ENCODE peak calls at places on chromosomes 16 and 17, in seven cellular contexts. X, T, M, V, R, D and A are unnamed samples. For H3K4me1, the result is how much of the 10 kb centered on the place peaks cover.

GRCh38 chr17:58119491-58119890 is 28.7 kb upstream of the OR4D1 start:
- DNase-seq in R (no peak), M (no peak), T (no peak), X (no peak), V (no peak), D (no peak), A (no peak)

GRCh38 chr17:82598256-82599011 is 49.8 kb downstream of the WDR45B start:
- DNase-seq in V (no peak), M (peak), X (no peak), R (no peak), D (no peak), T (no peak), A (no peak)

GRCh38 chr17:28173801-28174200 is 131.3 kb downstream of the NLK start:
- DNase-seq in D (no peak), M (peak), X (no peak), R (no peak), T (no peak), V (peak), A (no peak)

GRCh38 chr16:19912445-19913305 is 28.0 kb upstream of the GPRC5B start:
- DNase-seq in R (no peak), V (no peak), D (no peak), X (no peak), T (no peak), M (peak), A (no peak)

GRCh38 chr16:10929853-10930754 is 12.2 kb downstream of the DEXI start:
- DNase-seq in T (no peak), R (no peak), X (peak), M (peak), V (no peak), D (no peak), A (peak)

GRCh38 chr16:35207059-35207999 is 1747.9 kb downstream of the TP53TG3F start:
- DNase-seq in M (no peak), V (no peak), R (no peak), X (peak), T (no peak), D (no peak), A (no peak)

GRCh38 chr17:62064791-62065563 is at the start of gene MED13:
- DNase-seq in V (peak), T (peak), R (peak), M (peak), D (peak), X (peak), A (peak)

GRCh38 chr16:47198180-47198575 is 54.4 kb upstream of the NETO2 start:
- DNase-seq in D (no peak), M (no peak), R (no peak), V (no peak), T (no peak), X (no peak), A (no peak)

GRCh38 chr17:37693328-37693727 is 50.1 kb upstream of the DDX52 start:
- DNase-seq in R (no peak), X (no peak), V (no peak), M (no peak), T (no peak), D (no peak), A (no peak)

GRCh38 chr16:21159281-21159951 is 942 bp downstream of the LDAF1 start:
- DNase-seq in T (peak), R (peak), V (peak), X (peak), D (no peak), M (no peak), A (peak)

GRCh38 chr17:72974605-72975232 is 117.8 kb downstream of the SLC39A11 start:
- DNase-seq in D (no peak), R (peak), T (no peak), M (no peak), V (no peak), X (no peak), A (no peak)

GRCh38 chr17:31068291-31068690 is 26.5 kb upstream of the NF1 start:
- DNase-seq in R (peak), M (no peak), D (peak), T (no peak), V (peak), X (no peak), A (no peak)

GRCh38 chr17:36691606-36692005 is 90.2 kb downstream of the MRM1 start:
- DNase-seq in T (no peak), D (no peak), X (no peak), M (no peak), V (no peak), R (no peak), A (no peak)

GRCh38 chr16:22093952-22094351 is 1.6 kb downstream of the VWA3A start:
- DNase-seq in T (no peak), D (no peak), V (no peak), X (no peak), M (no peak), R (no peak), A (no peak)

GRCh38 chr17:57666946-57667345 is 78.2 kb downstream of the CCDC182 start:
- DNase-seq in M (no peak), D (no peak), V (no peak), X (peak), T (no peak), R (no peak), A (no peak)

GRCh38 chr17:14048169-14048568 is 21.1 kb upstream of the COX10 start:
- DNase-seq in X (no peak), D (peak), T (no peak), M (no peak), R (no peak), V (peak), A (no peak)

GRCh38 chr17:27669136-27669535 is 38.1 kb downstream of the LGALS9 start:
- DNase-seq in X (peak), T (no peak), M (no peak), R (no peak), V (no peak), D (no peak), A (no peak)

GRCh38 chr17:28252436-28252835 is 66.6 kb upstream of the TMEM97 start:
- DNase-seq in V (no peak), T (no peak), M (peak), R (no peak), D (no peak), X (no peak), A (no peak)

GRCh38 chr17:17028878-17029535 is 13.2 kb upstream of the MPRIP start:
- DNase-seq in V (peak), X (no peak), D (peak), M (no peak), T (no peak), R (no peak), A (no peak)

GRCh38 chr17:77286641-77287431 is 146.1 kb downstream of the SEC14L1 start:
- DNase-seq in R (peak), T (no peak), M (peak), X (peak), D (peak), V (no peak), A (peak)

GRCh38 chr16:879986-880385 is 79.5 kb upstream of the GNG13 start:
- DNase-seq in D (no peak), R (no peak), X (no peak), M (no peak), V (no peak), T (no peak), A (no peak)

GRCh38 chr16:85369741-85370528 is 243.2 kb upstream of the GSE1 start:
- DNase-seq in V (peak), X (peak), D (peak), M (no peak), R (peak), T (peak), A (peak)

GRCh38 chr17:70446446-70446845 is 277.1 kb downstream of the KCNJ2 start:
- DNase-seq in X (no peak), T (no peak), M (no peak), V (no peak), R (no peak), D (peak), A (no peak)

GRCh38 chr17:27975146-27976011 is 67.1 kb upstream of the NLK start:
- DNase-seq in T (no peak), X (no peak), M (peak), R (no peak), V (no peak), D (peak), A (no peak)

GRCh38 chr17:54901230-54901847 is 687 bp downstream of the TOM1L1 start:
- DNase-seq in M (peak), V (peak), D (peak), T (no peak), R (peak), X (no peak), A (no peak)

GRCh38 chr16:64715624-64716023 is 406.2 kb downstream of the CDH11 start:
- DNase-seq in R (no peak), V (no peak), D (no peak), X (no peak), M (no peak), T (no peak), A (no peak)

GRCh38 chr16:49019826-49020401 is 261.7 kb downstream of the CBLN1 start:
- DNase-seq in R (no peak), M (peak), D (no peak), T (no peak), X (no peak), V (no peak), A (no peak)

GRCh38 chr16:53949716-53950410 is 245.9 kb downstream of the FTO start:
- DNase-seq in M (no peak), R (no peak), X (no peak), T (no peak), D (no peak), V (no peak), A (no peak)

GRCh38 chr17:36921131-36921851 is 16.0 kb upstream of the LHX1 start:
- DNase-seq in R (no peak), M (peak), V (peak), X (no peak), T (no peak), D (peak), A (no peak)

GRCh38 chr17:79159926-79160325 is 85.3 kb downstream of the ENGASE start:
- DNase-seq in T (no peak), M (no peak), R (no peak), V (no peak), X (no peak), D (peak), A (no peak)

GRCh38 chr16:8173111-8173644 is 417.1 kb downstream of the TMEM114 start:
- DNase-seq in R (peak), T (no peak), V (peak), M (peak), X (peak), D (peak), A (peak)

GRCh38 chr16:58119509-58119845 is 9.7 kb downstream of the CFAP20 start:
- DNase-seq in D (no peak), X (no peak), M (no peak), V (no peak), R (no peak), T (no peak), A (no peak)

GRCh38 chr16:49755291-49755611 is 100.7 kb downstream of the ZNF423 start:
- DNase-seq in X (no peak), R (no peak), D (no peak), T (no peak), M (peak), V (peak), A (no peak)

GRCh38 chr17:31517524-31517923 is 126.0 kb downstream of the RAB11FIP4 start:
- DNase-seq in D (peak), V (peak), T (no peak), X (no peak), M (no peak), R (no peak), A (no peak)

GRCh38 chr16:84518804-84519341 is 14.4 kb upstream of the MEAK7 start:
- DNase-seq in R (peak), D (no peak), X (no peak), T (peak), V (no peak), M (no peak), A (no peak)

GRCh38 chr16:12754824-12755543 is 48.7 kb downstream of the CPPED1 start:
- DNase-seq in X (no peak), T (no peak), R (no peak), V (no peak), D (no peak), M (no peak), A (no peak)

GRCh38 chr17:75565618-75566017 is 22.0 kb upstream of the MYO15B start:
- DNase-seq in T (no peak), M (no peak), V (no peak), R (no peak), X (no peak), D (no peak), A (no peak)

GRCh38 chr16:69106491-69107291 is 1.2 kb downstream of the HAS3 start:
- DNase-seq in V (peak), T (no peak), D (peak), X (no peak), R (peak), M (no peak), A (no peak)

GRCh38 chr17:82653651-82654528 is 5.6 kb upstream of the WDR45B start:
- DNase-seq in D (no peak), T (no peak), X (no peak), R (no peak), V (no peak), M (no peak), A (no peak)

GRCh38 chr16:77962689-77963088 is 59.7 kb upstream of the CLEC3A start:
- DNase-seq in D (no peak), R (no peak), T (no peak), X (no peak), M (no peak), V (no peak), A (no peak)
- H3K4me3 ChIP-seq in D (no peak), R (no peak), T (no peak), X (no peak), M (no peak), V (no peak), A (no peak)

DNA sequence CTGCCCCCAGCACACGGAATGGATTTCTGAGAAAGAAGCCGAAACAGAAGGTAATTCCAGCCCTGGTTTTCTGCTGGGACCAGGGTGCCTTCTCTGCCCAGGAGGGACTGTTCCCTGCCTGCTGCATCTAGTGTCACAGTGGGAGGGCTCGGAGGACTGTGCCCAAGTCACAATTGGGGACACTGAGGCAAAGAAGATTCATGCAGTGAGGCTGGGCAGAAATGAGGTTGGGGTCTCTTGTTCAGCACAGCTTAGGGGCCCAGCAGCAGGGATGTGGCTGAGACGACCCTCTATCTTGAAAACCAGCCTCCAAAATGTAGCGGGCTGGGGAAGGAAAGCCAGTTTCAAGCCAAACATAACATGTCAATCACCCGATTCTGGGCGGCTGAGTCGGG is 592 bp downstream of the IL21R start:
- DNase-seq in X (no peak), T (peak), V (no peak), D (no peak), R (no peak), M (no peak), A (no peak)
- H3K4me1 ChIP-seq in X (under half), T (half or more), V (under half), D (under half), R (under half), M (under half), A (under half)

GRCh38 chr17:40645932-40646331 is 1.7 kb downstream of the SMARCE1 start:
- DNase-seq in X (no peak), V (no peak), M (no peak), R (no peak), T (no peak), D (no peak), A (no peak)
- H3K4me3 ChIP-seq in X (no peak), V (peak), M (peak), R (no peak), T (no peak), D (no peak), A (no peak)

GRCh38 chr17:42609182-42609813 is at the start of the genes RETREG3 and TUBG1:
- DNase-seq in M (peak), X (peak), T (peak), R (peak), D (peak), V (peak), A (peak)

GRCh38 chr17:42598905-42599304 is 10.3 kb downstream of the RETREG3 start:
- DNase-seq in D (no peak), T (no peak), X (peak), M (no peak), R (no peak), V (no peak), A (no peak)

GRCh38 chr17:42608692-42609181 is 437 bp downstream of the RETREG3 start:
- DNase-seq in X (no peak), V (peak), M (no peak), R (no peak), D (no peak), T (no peak), A (no peak)

DNA sequence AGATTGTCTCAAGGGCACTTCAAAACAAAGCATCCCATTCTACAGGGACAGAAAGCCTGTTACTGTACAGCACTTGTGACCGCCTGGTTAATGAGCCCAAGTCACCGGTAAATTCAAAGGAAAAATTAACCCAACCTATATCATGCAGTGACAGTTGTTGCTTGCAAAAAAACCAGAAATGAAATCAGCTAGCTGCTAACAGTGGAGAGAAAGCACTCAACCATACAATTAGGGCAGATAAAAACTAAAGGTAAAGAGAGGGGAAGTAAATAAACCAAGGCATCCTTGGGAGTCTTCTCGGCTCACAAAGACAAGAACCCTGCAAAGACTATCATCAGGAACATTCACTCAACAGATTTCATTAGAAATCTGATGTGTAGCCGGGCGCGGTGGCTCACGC is 5.9 kb downstream of the RETREG3 start:
- DNase-seq in D (no peak), M (no peak), V (no peak), R (no peak), T (no peak), X (no peak), A (no peak)
- H3K4me1 ChIP-seq in D (under half), M (under half), V (under half), R (under half), T (half or more), X (under half), A (under half)

GRCh38 chr16:2035431-2036199 is 8.9 kb downstream of the NHERF2 start:
- DNase-seq in X (peak), R (peak), M (peak), V (no peak), D (peak), T (no peak), A (no peak)
- H3K4me3 ChIP-seq in X (peak), R (peak), M (peak), V (no peak), D (peak), T (no peak), A (no peak)

DNA sequence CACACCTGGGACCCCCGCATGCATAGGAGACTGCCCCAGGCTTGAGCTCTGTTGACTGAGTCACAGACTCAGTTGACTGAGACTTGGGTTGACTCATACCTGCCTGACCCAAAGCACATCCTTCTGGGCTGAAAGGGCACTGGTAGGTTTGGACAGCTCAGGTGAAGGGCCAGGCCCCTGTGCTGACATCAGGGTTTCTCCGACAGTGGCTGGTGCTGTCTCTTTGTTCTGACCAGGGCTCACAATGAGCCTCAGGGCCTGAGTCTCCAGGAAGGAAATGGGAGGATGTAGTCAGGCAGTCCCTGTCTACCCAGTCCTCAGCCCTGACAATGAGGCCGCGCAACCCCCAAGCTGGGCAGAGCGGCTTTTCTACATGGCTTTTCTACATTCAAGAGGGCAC is 6.5 kb downstream of the SPNS2 start:
- DNase-seq in X (no peak), D (no peak), T (no peak), M (no peak), V (no peak), R (no peak), A (no peak)
- H3K4me1 ChIP-seq in X (half or more), D (under half), T (under half), M (under half), V (under half), R (under half), A (under half)

DNA sequence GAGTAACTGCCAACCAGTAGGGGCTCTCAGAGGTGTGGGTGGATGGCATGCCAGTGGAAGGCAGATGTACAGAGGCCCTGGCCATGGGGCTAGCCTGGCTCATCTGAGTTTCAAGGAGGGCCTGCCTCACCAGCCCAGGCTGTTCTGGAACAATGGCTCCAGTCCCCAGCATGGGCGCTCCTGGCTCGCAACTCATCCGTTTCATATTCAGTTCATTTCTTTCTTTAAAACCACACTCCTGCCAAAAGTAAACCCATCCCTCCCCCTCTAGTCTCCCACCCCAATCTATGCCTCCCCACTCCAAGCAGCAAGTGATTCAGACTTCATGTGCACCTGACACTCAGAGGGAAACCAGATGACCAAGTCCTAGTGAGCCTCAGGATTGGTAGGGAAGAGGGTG is 2.4 kb downstream of the CCL13 start:
- DNase-seq in V (no peak), D (no peak), M (no peak), T (no peak), R (no peak), X (no peak), A (no peak)
- H3K4me3 ChIP-seq in V (no peak), D (no peak), M (no peak), T (no peak), R (no peak), X (no peak), A (no peak)

GRCh38 chr17:18230288-18231141 is 5.1 kb downstream of the LLGL1 start:
- DNase-seq in X (no peak), D (no peak), T (no peak), V (no peak), M (no peak), R (no peak), A (no peak)
- H3K4me1 ChIP-seq in X (under half), D (under half), T (under half), V (under half), M (under half), R (under half), A (under half)

DNA sequence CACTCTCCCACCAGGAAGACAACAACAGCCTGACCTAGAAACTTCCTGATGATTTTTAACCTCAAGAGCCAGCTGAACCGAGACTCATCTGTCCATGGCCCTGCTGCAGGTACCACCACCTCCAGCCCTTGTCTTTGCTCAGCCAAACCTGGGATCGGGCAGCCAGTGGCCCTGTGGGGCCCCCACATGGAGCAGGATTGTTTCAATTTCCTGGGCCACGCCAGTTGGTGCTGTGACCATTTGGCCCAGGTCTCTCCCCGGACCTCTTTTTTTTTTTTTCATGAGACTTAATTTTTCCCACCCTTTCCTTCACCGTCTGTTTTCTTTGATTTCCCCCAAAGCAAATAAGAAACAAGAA is 8.3 kb upstream of the HOXB2 start:
- DNase-seq in T (no peak), X (no peak), D (no peak), M (no peak), R (no peak), V (no peak), A (no peak)
- H3K4me3 ChIP-seq in T (no peak), X (peak), D (no peak), M (peak), R (no peak), V (no peak), A (no peak)